ENCODE peak calls at places on chromosomes 2 and 18, in ten cellular contexts. A is HEK293T, I is GM06990, B is EL, Q is NCI-H1694, F is AG10803, P is iris pigment epithelial cell, N is endothelial cell, W is 8988T, S is left cardiac atrium. T is an unnamed sample.

GRCh38 chr2:45928946-45929345 is 277.5 kb downstream of the PRKCE start:
- DNase-seq in S (peak), I (no peak), P (no peak), A (no peak), B (no peak), W (no peak), F (no peak), N (no peak), Q (no peak), T (no peak)

GRCh38 chr18:57436193-57436964 is 1.2 kb downstream of the ONECUT2 start:
- DNase-seq in B (no peak), S (no peak), F (no peak), P (no peak), I (no peak), Q (no peak), N (no peak), A (no peak), W (no peak), T (no peak)

GRCh38 chr2:148989882-148990493 is 48.5 kb upstream of the LYPD6B start:
- DNase-seq in A (peak), F (peak), W (peak), B (peak), I (no peak), S (peak), Q (peak), N (peak), P (peak), T (no peak)

GRCh38 chr2:96907405-96908041 is 37.6 kb upstream of the SEMA4C start:
- DNase-seq in I (no peak), W (no peak), Q (no peak), B (no peak), P (no peak), S (peak), N (no peak), A (no peak), F (peak), T (peak)

GRCh38 chr2:132477962-132478361 is 61.4 kb downstream of the GPR39 start:
- DNase-seq in I (no peak), A (no peak), F (peak), B (peak), Q (no peak), P (peak), W (no peak), N (no peak), S (no peak), T (no peak)

GRCh38 chr2:175577405-175577986 is 396.0 kb upstream of the ATP5MC3 start:
- DNase-seq in F (no peak), W (no peak), P (no peak), B (no peak), S (no peak), Q (no peak), A (peak), N (no peak), I (no peak), T (no peak)

GRCh38 chr2:70959851-70960832 is 18.3 kb upstream of the ANKRD53 start:
- DNase-seq in B (no peak), P (no peak), F (no peak), A (no peak), N (no peak), S (no peak), Q (no peak), I (no peak), W (no peak), T (no peak)

GRCh38 chr18:52311331-52311730 is 28.7 kb upstream of the DCC start:
- DNase-seq in F (no peak), N (no peak), A (no peak), S (no peak), Q (no peak), W (no peak), I (no peak), B (no peak), P (no peak), T (no peak)

GRCh38 chr18:48950536-48951447 is at the start of gene SMAD7:
- DNase-seq in S (no peak), I (no peak), Q (no peak), B (no peak), F (no peak), A (no peak), N (no peak), P (peak), W (no peak), T (peak)

GRCh38 chr2:18799397-18799796 is 210.0 kb upstream of the NT5C1B start:
- DNase-seq in N (no peak), S (no peak), I (no peak), A (no peak), P (peak), B (peak), W (no peak), Q (no peak), F (peak), T (no peak)